ENCODE peak calls at places on chromosome 2, in four cellular contexts. R, O, I and S are unnamed samples.

GRCh38 chr2:198028955-198029354 is 224.6 kb downstream of the PLCL1 start:
- DNase-seq in R (no peak), O (no peak), I (no peak), S (no peak)

GRCh38 chr2:132677661-132678060 is 7.7 kb upstream of the LYPD1 start:
- DNase-seq in R (no peak), O (no peak), I (no peak), S (no peak)

GRCh38 chr2:57987835-57988573 is 58.6 kb upstream of the VRK2 start:
- DNase-seq in R (no peak), O (no peak), I (no peak), S (no peak)

GRCh38 chr2:112031473-112031872 is 23.6 kb upstream of the TMEM87B start:
- DNase-seq in R (no peak), O (no peak), I (no peak), S (no peak)

GRCh38 chr2:19569300-19569791 is 210.9 kb upstream of the OSR1 start:
- DNase-seq in R (no peak), O (no peak), I (no peak), S (no peak)

GRCh38 chr2:224841910-224842309 is 125.7 kb upstream of the CCDC195 start:
- DNase-seq in R (no peak), O (no peak), I (no peak), S (no peak)

GRCh38 chr2:101473911-101474751 is 781 bp downstream of the RFX8 start:
- DNase-seq in R (no peak), O (no peak), I (no peak), S (peak)

GRCh38 chr2:213187386-213187785 is 36.0 kb upstream of the IKZF2 start:
- DNase-seq in R (no peak), O (no peak), I (no peak), S (no peak)

GRCh38 chr2:173150963-173151362 is 75.3 kb downstream of the MAP3K20 start:
- DNase-seq in R (no peak), O (no peak), I (no peak), S (no peak)

GRCh38 chr2:23487735-23488492 is 102.9 kb downstream of the KLHL29 start:
- DNase-seq in R (no peak), O (no peak), I (no peak), S (no peak)

GRCh38 chr2:77807531-77808215 is 285.5 kb upstream of the LRRTM4 start:
- DNase-seq in R (no peak), O (no peak), I (no peak), S (no peak)

GRCh38 chr2:110732422-110733413 is at the start of gene ACOXL:
- DNase-seq in R (peak), O (peak), I (no peak), S (no peak)

GRCh38 chr2:178782236-178782635 is 25.0 kb downstream of the TTN start:
- DNase-seq in R (no peak), O (no peak), I (no peak), S (no peak)

GRCh38 chr2:178775975-178776374 is 31.2 kb downstream of the TTN start:
- DNase-seq in R (no peak), O (no peak), I (no peak), S (no peak)

GRCh38 chr2:178777577-178777976 is 29.6 kb downstream of the TTN start:
- DNase-seq in R (no peak), O (no peak), I (no peak), S (no peak)

DNA sequence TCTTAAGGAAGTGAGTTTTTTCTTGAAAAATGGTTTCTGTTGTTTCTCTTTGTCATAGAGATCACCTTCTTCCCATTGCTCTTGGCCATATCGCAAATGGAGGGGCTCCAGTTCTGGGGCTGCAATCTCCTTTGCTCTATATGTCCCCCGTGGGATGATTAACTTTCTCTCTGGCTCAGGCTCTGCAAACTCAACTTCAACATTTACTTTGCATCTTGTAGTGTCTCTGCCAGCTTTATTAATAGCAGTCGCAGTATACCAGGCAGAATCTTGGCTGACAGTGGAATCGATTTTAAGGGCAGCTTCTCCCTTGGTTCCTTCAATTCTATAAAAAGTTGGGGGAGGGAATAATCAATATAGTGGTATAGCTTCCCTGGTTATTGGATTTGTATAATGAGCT is 30.5 kb downstream of the TTN start:
- DNase-seq in R (no peak), O (no peak), I (no peak), S (no peak)
- TF ChIP-seq SPI1 in R (no peak), O (no peak), I (no peak), S (no peak)

GRCh38 chr2:123073371-123073770 is 951.7 kb upstream of the CNTNAP5 start:
- DNase-seq in R (no peak), O (no peak), I (no peak), S (peak)
- TF ChIP-seq SPI1 in R (no peak), O (no peak), I (no peak), S (no peak)

GRCh38 chr2:204678031-204678430 is 132.8 kb downstream of the PARD3B start:
- DNase-seq in R (no peak), O (no peak), I (no peak), S (no peak)

GRCh38 chr2:204683384-204683783 is 138.1 kb downstream of the PARD3B start:
- DNase-seq in R (no peak), O (no peak), I (no peak), S (no peak)

GRCh38 chr2:204681412-204681811 is 136.1 kb downstream of the PARD3B start:
- DNase-seq in R (no peak), O (no peak), I (no peak), S (no peak)

GRCh38 chr2:204686415-204686814 is 141.1 kb downstream of the PARD3B start:
- DNase-seq in R (no peak), O (no peak), I (no peak), S (no peak)

GRCh38 chr2:204680576-204680975 is 135.3 kb downstream of the PARD3B start:
- DNase-seq in R (no peak), O (no peak), I (no peak), S (no peak)
- TF ChIP-seq SPI1 in R (no peak), O (no peak), I (no peak), S (no peak)

GRCh38 chr2:241223211-241224067 is 35.0 kb downstream of the ANO7 start:
- DNase-seq in R (no peak), O (no peak), I (no peak), S (peak)

GRCh38 chr2:241225545-241225944 is 37.1 kb downstream of the ANO7 start:
- DNase-seq in R (no peak), O (no peak), I (no peak), S (no peak)

GRCh38 chr2:241225983-241226382 is 37.5 kb downstream of the ANO7 start:
- DNase-seq in R (no peak), O (no peak), I (no peak), S (no peak)

GRCh38 chr2:241224068-241224850 is 35.8 kb downstream of the ANO7 start:
- DNase-seq in R (no peak), O (no peak), I (no peak), S (no peak)

DNA sequence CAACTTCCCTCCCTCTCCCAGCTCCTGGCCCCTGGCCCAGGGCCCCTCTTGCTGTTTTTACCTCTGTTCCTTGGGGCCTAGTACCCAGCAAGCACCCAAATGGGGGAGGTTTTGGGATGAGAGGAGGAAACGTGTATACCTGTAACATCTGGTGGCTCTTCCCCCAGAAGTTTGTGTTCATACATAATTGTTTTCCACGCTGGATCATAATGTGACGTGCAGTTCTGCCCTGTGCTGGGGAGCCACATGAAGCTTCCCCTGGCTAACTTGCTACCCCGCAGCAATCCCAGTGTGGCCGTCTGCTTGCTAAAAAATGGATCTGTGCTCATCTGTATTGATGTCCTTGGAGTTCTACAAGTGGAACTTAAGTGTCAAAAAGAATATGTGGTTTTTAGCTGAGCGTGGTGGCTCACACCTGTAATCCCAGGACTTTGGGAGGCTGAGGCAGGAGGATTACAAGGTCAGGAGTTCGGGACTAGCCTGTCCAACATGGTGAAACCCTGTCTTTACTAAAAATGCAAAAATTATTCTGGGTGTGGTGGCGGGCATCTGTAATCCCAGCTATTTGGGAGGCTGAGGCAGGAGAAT is 36.5 kb downstream of the ANO7 start:
- DNase-seq in R (no peak), O (no peak), I (no peak), S (no peak)
- TF ChIP-seq SPI1 in R (no peak), O (no peak), I (no peak), S (no peak)

GRCh38 chr2:184402381-184402780 is 195.9 kb upstream of the ZNF804A start:
- DNase-seq in R (no peak), O (no peak), I (no peak), S (no peak)
- TF ChIP-seq SPI1 in R (no peak), O (no peak), I (no peak), S (no peak)

DNA sequence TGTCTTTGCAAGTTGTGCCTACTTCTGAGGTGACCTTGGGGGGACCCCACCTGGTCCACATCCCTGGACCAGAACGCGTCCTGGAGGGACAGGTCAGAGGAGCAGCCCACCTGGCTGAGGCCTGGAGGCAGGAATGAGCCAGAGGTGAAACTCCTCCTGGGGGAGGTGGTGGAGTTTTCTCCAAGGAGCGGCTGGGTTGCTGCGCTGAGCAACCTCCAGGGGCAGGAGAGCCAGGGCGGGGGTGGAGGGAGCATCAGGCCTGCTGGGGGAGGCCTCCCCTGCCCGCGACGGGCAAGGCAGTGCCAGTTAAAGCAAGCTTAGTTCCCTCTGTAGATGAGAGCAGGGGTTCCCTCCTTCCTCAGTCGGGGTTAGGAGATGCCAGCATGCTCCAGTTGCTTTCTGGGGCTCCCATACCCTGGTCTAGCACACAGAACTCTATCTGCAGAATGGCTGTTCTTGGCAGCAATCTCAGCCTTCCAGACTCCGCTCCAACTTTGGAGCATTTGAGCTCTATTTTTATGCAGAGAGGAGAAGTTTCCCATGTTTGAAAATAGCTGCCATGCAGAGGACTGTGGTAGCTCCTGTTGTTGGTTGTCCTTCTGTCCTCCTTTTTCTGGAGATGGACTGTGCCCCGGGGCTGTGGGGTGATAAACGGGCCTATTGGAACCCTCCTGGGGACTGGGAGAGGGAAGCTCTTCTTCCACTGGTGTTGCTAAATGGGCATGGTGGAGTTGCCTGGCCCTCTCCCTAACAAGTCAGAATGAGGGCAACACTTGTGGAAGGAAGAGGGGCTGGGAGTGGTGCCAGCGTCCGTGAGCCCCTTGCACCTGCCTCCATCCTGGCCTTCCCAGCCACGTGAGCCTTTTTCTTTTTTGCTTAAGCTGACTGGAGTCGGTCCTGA is 39.1 kb downstream of the B3GNT2 start:
- DNase-seq in R (no peak), O (no peak), I (no peak), S (no peak)
- TF ChIP-seq SPI1 in R (no peak), O (no peak), I (no peak), S (no peak)

GRCh38 chr2:113156278-113157107 is 17.3 kb upstream of the PSD4 start:
- DNase-seq in R (no peak), O (no peak), I (no peak), S (no peak)
- TF ChIP-seq SPI1 in R (no peak), O (no peak), I (no peak), S (no peak)